ENCODE peak calls at places on chromosomes 6 and 20, in nine cellular contexts. C is HepG2, J is A549, O is heart right ventricle, P is tibial nerve, E is lower lobe of right lung, H is astrocyte, Q is mucosa of descending colon, B is cardiac fibroblast. T is an unnamed sample.

GRCh38 chr6:158717341-158718328 is 67.8 kb downstream of the SYTL3 start:
- DNase-seq in C (no peak), J (no peak), O (no peak), P (no peak), E (no peak), H (no peak), Q (no peak), B (no peak), T (peak; percentile 74)

GRCh38 chr6:82569022-82569421 is 205.4 kb downstream of the TPBG start:
- DNase-seq in C (no peak), J (no peak), O (no peak), P (no peak), E (no peak), H (no peak), Q (no peak), B (no peak), T (no peak)

GRCh38 chr20:50995506-50995905 is 27.4 kb downstream of the KCNG1 start:
- DNase-seq in C (no peak), J (no peak), O (no peak), P (no peak), E (no peak), H (no peak), Q (no peak), B (peak; percentile 47), T (no peak)

GRCh38 chr6:113690255-113690956 is 166.7 kb upstream of the MARCKS start:
- DNase-seq in C (peak; percentile 58), J (peak; percentile 26), O (no peak), P (no peak), E (no peak), H (peak; percentile 94), Q (no peak), B (peak; percentile 93), T (peak; percentile 25)

GRCh38 chr6:11120273-11121005 is 8.9 kb upstream of the ERVFRD-1 start:
- DNase-seq in C (no peak), J (no peak), O (no peak), P (no peak), E (no peak), H (peak; percentile 58), Q (no peak), B (peak; percentile 72), T (no peak)

GRCh38 chr6:11947569-11947968 is 64.5 kb upstream of the HIVEP1 start:
- DNase-seq in C (no peak), J (no peak), O (no peak), P (no peak), E (no peak), H (no peak), Q (no peak), B (no peak), T (no peak)

GRCh38 chr6:28357036-28357435 is 7.3 kb downstream of the ZKSCAN3 start:
- DNase-seq in C (no peak), J (no peak), O (no peak), P (no peak), E (no peak), H (peak; percentile 40), Q (no peak), B (peak; percentile 48), T (no peak)

GRCh38 chr20:31822421-31823330 is 3.5 kb downstream of the MYLK2 start:
- DNase-seq in C (peak; percentile 49), J (peak; percentile 79), O (peak; percentile 82), P (peak; percentile 67), E (peak; percentile 85), H (peak; percentile 49), Q (peak; percentile 74), B (peak; percentile 66), T (peak; percentile 94)

GRCh38 chr6:35093118-35093445 is 48.1 kb downstream of the TCP11 start:
- DNase-seq in C (no peak), J (no peak), O (no peak), P (no peak), E (no peak), H (no peak), Q (no peak), B (no peak), T (no peak)

GRCh38 chr6:28923318-28924102 is at the start of gene TRIM27:
- DNase-seq in C (peak; percentile 88), J (peak; percentile 75), O (peak; percentile 92), P (peak; percentile 81), E (peak; percentile 94), H (peak; percentile 65), Q (peak; percentile 94), B (peak; percentile 82), T (peak; percentile 93)

GRCh38 chr6:43129434-43130194 is 41.5 kb upstream of the SRF start:
- DNase-seq in C (peak; percentile 52), J (peak; percentile 37), O (no peak), P (no peak), E (no peak), H (no peak), Q (no peak), B (peak; percentile 60), T (peak; percentile 68)

GRCh38 chr6:91278416-91278815 is 691.5 kb upstream of the MAP3K7 start:
- DNase-seq in C (no peak), J (no peak), O (no peak), P (no peak), E (no peak), H (no peak), Q (no peak), B (no peak), T (no peak)

GRCh38 chr20:43947316-43947710 is 32.7 kb downstream of the TOX2 start:
- DNase-seq in C (no peak), J (no peak), O (no peak), P (no peak), E (no peak), H (no peak), Q (no peak), B (no peak), T (no peak)

GRCh38 chr6:39312912-39313525 is 1.2 kb downstream of the KCNK17 start:
- DNase-seq in C (no peak), J (no peak), O (no peak), P (no peak), E (no peak), H (no peak), Q (no peak), B (no peak), T (no peak)

GRCh38 chr6:149508485-149508884 is 23.7 kb upstream of the ZC3H12D start:
- DNase-seq in C (no peak), J (no peak), O (no peak), P (no peak), E (no peak), H (peak; percentile 33), Q (no peak), B (no peak), T (no peak)

GRCh38 chr20:2207770-2208097 is 88.1 kb upstream of the TGM3 start:
- DNase-seq in C (no peak), J (no peak), O (no peak), P (no peak), E (no peak), H (no peak), Q (no peak), B (no peak), T (no peak)
- TF ChIP-seq CTCF in C (no peak), J (peak; percentile 26), O (no peak), P (no peak), E (no peak), H (no peak), Q (no peak), B (no peak), T (no peak)

GRCh38 chr20:17958326-17959256 is 10.0 kb downstream of the SNX5 start:
- DNase-seq in C (peak; percentile 88), J (no peak), O (no peak), P (no peak), E (no peak), H (no peak), Q (no peak), B (no peak), T (no peak)
- TF ChIP-seq CTCF in C (no peak), J (no peak), O (peak; percentile 51), P (peak; percentile 21), E (peak; percentile 16), H (no peak), Q (no peak), B (peak; percentile 17), T (no peak)

DNA sequence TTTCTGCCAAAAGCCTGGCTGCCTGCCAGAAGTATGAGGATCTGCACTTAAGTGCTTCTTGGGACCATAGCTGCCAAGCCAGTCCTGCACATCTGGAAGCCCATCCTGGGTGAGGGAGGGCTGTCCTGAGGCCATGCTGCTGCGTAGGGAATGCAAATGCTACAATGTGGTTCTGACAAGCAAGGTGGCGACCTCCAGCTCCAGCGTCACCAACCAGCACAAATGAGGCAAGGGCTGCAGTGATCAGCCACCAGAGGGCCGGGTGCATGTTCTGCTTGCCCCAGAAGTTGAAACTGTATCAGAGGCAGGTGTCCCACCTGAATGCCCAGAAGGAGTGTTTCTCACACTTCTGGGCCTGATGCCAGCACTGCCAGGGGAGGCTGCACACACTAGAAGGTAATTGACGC is 99.1 kb upstream of the KCNQ5 start:
- DNase-seq in C (peak; percentile 9), J (peak; percentile 1), O (no peak), P (no peak), E (no peak), H (no peak), Q (no peak), B (no peak), T (peak; percentile 12)
- TF ChIP-seq CTCF in C (peak; percentile 41), J (no peak), O (no peak), P (no peak), E (no peak), H (no peak), Q (no peak), B (no peak), T (peak; percentile 27)

DNA sequence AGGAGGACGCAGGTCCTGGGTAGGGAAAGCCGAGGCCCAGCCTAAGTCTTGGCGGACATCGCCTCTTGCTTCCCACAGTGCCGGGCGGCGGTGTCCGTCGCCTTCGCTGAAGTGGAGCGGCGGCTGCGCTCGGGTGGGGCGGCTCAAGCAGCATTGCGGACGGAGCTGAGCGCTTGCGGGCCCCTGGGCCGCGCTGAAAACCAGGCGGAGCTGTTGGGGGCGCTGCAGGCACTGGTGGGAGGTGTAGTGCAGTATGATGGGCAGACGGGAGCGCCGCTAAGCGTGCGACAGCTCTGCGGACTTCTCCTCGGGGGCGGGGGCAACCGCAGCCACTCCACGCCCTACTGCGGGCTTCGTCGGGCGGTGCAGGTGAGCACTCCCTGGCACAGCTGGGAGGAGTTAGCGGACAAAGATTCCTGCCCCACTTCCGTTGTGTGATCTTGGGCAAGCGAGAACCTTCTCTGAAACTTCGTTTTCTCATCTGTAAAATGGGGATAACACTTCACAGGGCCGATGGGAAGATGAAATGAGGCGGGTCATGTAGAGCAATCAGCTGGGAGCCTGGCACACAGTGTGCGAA is 4.3 kb downstream of the PRSS16 start:
- DNase-seq in C (no peak), J (peak; percentile 85), O (no peak), P (no peak), E (peak; percentile 90), H (peak; percentile 52), Q (peak; percentile 94), B (peak; percentile 55), T (peak; percentile 95)
- TF ChIP-seq CTCF in C (peak; percentile 34), J (peak; percentile 56), O (no peak), P (no peak), E (peak; percentile 48), H (no peak), Q (peak; percentile 30), B (peak; percentile 28), T (peak; percentile 61)

DNA sequence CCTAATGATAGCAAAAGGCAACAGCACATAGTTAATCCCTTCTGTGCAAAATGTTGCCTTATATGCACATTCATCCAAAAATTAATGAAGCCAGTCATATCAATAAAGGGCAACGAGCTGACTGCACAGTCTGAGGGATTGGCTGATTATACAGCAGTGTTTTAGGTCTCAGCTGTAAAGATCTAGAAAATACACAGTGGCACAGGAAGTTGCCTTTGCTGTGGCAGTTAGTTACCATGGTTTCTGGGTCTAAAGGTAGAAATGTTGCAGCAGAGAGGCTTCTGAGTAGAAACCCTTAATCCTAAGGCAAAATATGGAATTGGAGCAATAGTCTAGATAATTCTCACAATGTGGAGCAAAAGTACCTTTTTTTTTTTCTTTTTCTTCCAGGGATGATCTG is 89.8 kb downstream of the SMPDL3A start:
- DNase-seq in C (no peak), J (no peak), O (no peak), P (no peak), E (no peak), H (no peak), Q (no peak), B (no peak), T (no peak)
- TF ChIP-seq CTCF in C (no peak), J (no peak), O (no peak), P (no peak), E (no peak), H (no peak), Q (no peak), B (no peak), T (no peak)